ENCODE peak calls at places on chromosomes 16 and 17, in four cellular contexts. W is HAP-1, H is GM23248, Y is stomach. V is an unnamed sample. For H3K4me1, the result is how much of the 10 kb centered on the place peaks cover.

GRCh38 chr16:3589441-3589921 is 12.3 kb upstream of the NLRC3 start:
- DNase-seq in W (no peak), H (no peak), Y (no peak), V (no peak)

GRCh38 chr17:73841431-73842060 is 197.3 kb upstream of the SDK2 start:
- DNase-seq in W (no peak), H (peak), Y (no peak), V (no peak)

GRCh38 chr16:87417511-87417910 is 25.4 kb downstream of the MAP1LC3B start:
- DNase-seq in W (no peak), H (no peak), Y (no peak), V (no peak)

GRCh38 chr17:81273698-81274470 is 21.2 kb downstream of the SLC38A10 start:
- DNase-seq in W (no peak), H (no peak), Y (no peak), V (no peak)

GRCh38 chr16:67965668-67966548 is 2.5 kb downstream of the SLC12A4 start:
- DNase-seq in W (peak), H (no peak), Y (no peak), V (peak)

GRCh38 chr16:31480851-31481250 is 2.1 kb upstream of the SLC5A2 start:
- DNase-seq in W (no peak), H (no peak), Y (no peak), V (no peak)

GRCh38 chr17:18116078-18116477 is 7.5 kb downstream of the MYO15A start:
- DNase-seq in W (no peak), H (no peak), Y (no peak), V (no peak)

GRCh38 chr17:47733047-47733413 is at the start of gene TBX21:
- DNase-seq in W (peak), H (peak), Y (peak), V (peak)

GRCh38 chr16:48182979-48183537 is 27.3 kb upstream of the ABCC12 start:
- DNase-seq in W (no peak), H (no peak), Y (no peak), V (no peak)

GRCh38 chr16:24188751-24189318 is 67.3 kb upstream of the CACNG3 start:
- DNase-seq in W (no peak), H (no peak), Y (no peak), V (no peak)

GRCh38 chr17:66749217-66749832 is 85.6 kb upstream of the CACNG5 start:
- DNase-seq in W (no peak), H (no peak), Y (no peak), V (no peak)

GRCh38 chr17:46983782-46984181 is 4.7 kb upstream of the RPRML start:
- DNase-seq in W (peak), H (peak), Y (no peak), V (no peak)

GRCh38 chr17:18158022-18158600 is 25.5 kb upstream of the ALKBH5 start:
- DNase-seq in W (peak), H (peak), Y (peak), V (peak)

GRCh38 chr16:31333686-31334649 is 21.0 kb upstream of the ITGAX start:
- DNase-seq in W (peak), H (peak), Y (no peak), V (no peak)

GRCh38 chr17:1090454-1091189 is 89.2 kb downstream of the ABR start:
- DNase-seq in W (no peak), H (no peak), Y (peak), V (no peak)

GRCh38 chr17:49971848-49972485 is 3.0 kb downstream of the DLX4 start:
- DNase-seq in W (peak), H (peak), Y (no peak), V (peak)

GRCh38 chr17:41326173-41327145 is 10.9 kb upstream of the KRTAP17-1 start:
- DNase-seq in W (no peak), H (no peak), Y (no peak), V (no peak)

GRCh38 chr16:84487358-84487757 is 17.1 kb downstream of the MEAK7 start:
- DNase-seq in W (no peak), H (no peak), Y (peak), V (no peak)

GRCh38 chr16:49463529-49463928 is 89.9 kb downstream of the C16orf78 start:
- DNase-seq in W (no peak), H (no peak), Y (peak), V (no peak)

DNA sequence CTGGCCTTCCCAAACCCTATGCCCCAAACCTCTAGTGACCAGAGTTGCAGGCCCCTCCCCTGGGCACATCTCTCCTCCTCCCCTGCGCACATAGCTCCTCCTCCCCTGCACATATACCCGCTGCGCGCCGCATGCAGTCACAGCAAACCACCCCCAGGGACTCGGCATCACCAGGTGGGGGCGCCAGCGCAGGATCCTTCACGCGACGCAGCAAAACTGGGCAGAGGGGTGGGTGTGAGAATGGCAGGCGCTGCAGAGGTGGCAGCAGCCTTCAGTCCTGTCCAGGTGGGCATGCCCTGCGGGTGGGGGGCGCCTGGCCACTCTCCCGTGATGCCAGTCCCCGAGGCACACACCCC is 5.6 kb downstream of the CORO6 start:
- DNase-seq in W (peak), H (peak), Y (peak), V (no peak)
- H3K4me1 ChIP-seq in W (under half), H (under half), Y (half or more), V (under half)

GRCh38 chr16:85611205-85611454 is 2.0 kb upstream of the GSE1 start:
- DNase-seq in W (no peak), H (peak), Y (no peak), V (no peak)
- H3K4me1 ChIP-seq in W (under half), H (under half), Y (half or more), V (under half)

GRCh38 chr16:342455-343213 is 9.9 kb downstream of the AXIN1 start:
- DNase-seq in W (no peak), H (no peak), Y (no peak), V (no peak)

GRCh38 chr16:347203-347602 is 5.3 kb downstream of the AXIN1 start:
- DNase-seq in W (no peak), H (no peak), Y (no peak), V (no peak)

GRCh38 chr16:346587-346986 is 5.9 kb downstream of the AXIN1 start:
- DNase-seq in W (no peak), H (no peak), Y (no peak), V (no peak)

GRCh38 chr16:349211-349610 is 3.3 kb downstream of the AXIN1 start:
- DNase-seq in W (no peak), H (no peak), Y (no peak), V (no peak)

GRCh38 chr16:345686-346231 is 6.8 kb downstream of the AXIN1 start:
- DNase-seq in W (no peak), H (no peak), Y (no peak), V (no peak)
- H3K4me1 ChIP-seq in W (under half), H (under half), Y (under half), V (under half)

GRCh38 chr16:56935201-56935600 is 3.3 kb downstream of the HERPUD1 start:
- DNase-seq in W (no peak), H (no peak), Y (no peak), V (no peak)
- H3K4me1 ChIP-seq in W (under half), H (under half), Y (half or more), V (under half)

GRCh38 chr17:79159471-79159870 is 84.8 kb downstream of the ENGASE start:
- DNase-seq in W (no peak), H (no peak), Y (no peak), V (no peak)

GRCh38 chr17:79159926-79160325 is 85.3 kb downstream of the ENGASE start:
- DNase-seq in W (no peak), H (no peak), Y (no peak), V (no peak)

GRCh38 chr17:79162012-79162577 is 87.5 kb downstream of the ENGASE start:
- DNase-seq in W (no peak), H (no peak), Y (no peak), V (no peak)

GRCh38 chr17:79163071-79163470 is 88.4 kb downstream of the ENGASE start:
- DNase-seq in W (no peak), H (no peak), Y (no peak), V (no peak)

DNA sequence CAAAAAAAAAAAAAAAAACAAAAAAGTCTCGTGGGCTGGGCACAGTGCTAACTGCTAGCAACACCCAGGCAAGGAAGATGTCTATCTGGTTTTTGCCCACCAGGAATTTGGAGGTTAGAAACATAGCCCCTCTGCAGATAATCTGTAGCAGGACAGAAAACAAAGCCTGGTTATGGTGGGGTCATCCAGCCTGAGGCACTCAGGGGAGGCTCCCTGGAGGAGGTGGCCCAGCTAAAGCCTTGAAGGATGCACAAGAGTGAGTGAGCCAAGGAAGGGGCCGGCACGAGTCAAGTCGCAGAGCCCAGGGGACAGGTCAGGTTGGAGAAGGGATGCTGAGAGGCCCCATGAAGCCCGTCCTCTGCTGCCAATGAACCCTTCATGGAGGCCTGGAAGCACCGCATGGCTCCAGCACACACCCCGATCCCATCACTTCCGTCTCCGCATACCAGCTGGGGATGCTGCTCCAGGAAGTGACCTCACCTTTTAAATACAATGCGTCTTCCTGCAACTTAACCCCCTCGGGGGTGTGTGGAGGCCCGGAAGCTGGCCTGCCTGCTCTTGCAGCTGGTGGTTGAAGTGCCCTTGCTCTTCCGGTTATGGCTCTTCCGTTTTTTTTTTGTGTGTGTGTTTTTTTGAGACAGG is 86.5 kb downstream of the ENGASE start:
- DNase-seq in W (no peak), H (no peak), Y (no peak), V (no peak)
- H3K4me1 ChIP-seq in W (under half), H (under half), Y (under half), V (under half)

GRCh38 chr17:19269641-19270040 is 32.5 kb downstream of the EPN2 start:
- DNase-seq in W (no peak), H (no peak), Y (no peak), V (no peak)

GRCh38 chr17:19269102-19269501 is 31.9 kb downstream of the EPN2 start:
- DNase-seq in W (no peak), H (no peak), Y (no peak), V (no peak)

GRCh38 chr17:19270347-19270950 is 33.3 kb downstream of the EPN2 start:
- DNase-seq in W (no peak), H (no peak), Y (no peak), V (no peak)

GRCh38 chr17:19271751-19272357 is 34.7 kb downstream of the EPN2 start:
- DNase-seq in W (no peak), H (no peak), Y (no peak), V (no peak)

GRCh38 chr17:19270951-19271611 is 33.9 kb downstream of the EPN2 start:
- DNase-seq in W (no peak), H (no peak), Y (no peak), V (no peak)
- H3K4me1 ChIP-seq in W (under half), H (under half), Y (under half), V (under half)

GRCh38 chr17:4970273-4970672 is 2.7 kb upstream of the SPAG7 start:
- DNase-seq in W (no peak), H (no peak), Y (no peak), V (no peak)
- H3K4me1 ChIP-seq in W (under half), H (under half), Y (under half), V (under half)

GRCh38 chr17:68459030-68459376 is 1.7 kb upstream of the WIPI1 start:
- DNase-seq in W (no peak), H (no peak), Y (no peak), V (no peak)
- H3K4me1 ChIP-seq in W (under half), H (under half), Y (under half), V (under half)

GRCh38 chr17:45315583-45316270 is 1.1 kb downstream of the MAP3K14 start:
- DNase-seq in W (no peak), H (no peak), Y (no peak), V (no peak)

GRCh38 chr17:45313927-45314760 is 2.7 kb downstream of the MAP3K14 start:
- DNase-seq in W (peak), H (no peak), Y (no peak), V (no peak)

GRCh38 chr17:45313419-45313771 is 3.4 kb downstream of the MAP3K14 start:
- DNase-seq in W (no peak), H (no peak), Y (no peak), V (no peak)

GRCh38 chr17:45316271-45317112 is at the start of gene MAP3K14:
- DNase-seq in W (peak), H (peak), Y (peak), V (peak)

GRCh38 chr17:45314761-45315549 is 1.9 kb downstream of the MAP3K14 start:
- DNase-seq in W (no peak), H (peak), Y (no peak), V (peak)
- H3K4me1 ChIP-seq in W (under half), H (half or more), Y (half or more), V (half or more)